ENCODE peak calls at places on chromosomes 16 and 17, in seven cellular contexts. L is prostate gland, T is tibial artery, V is brain microvascular endothelial cell, A is neural progenitor cell, S is IMR-90, U is heart left ventricle. C is an unnamed sample.

GRCh38 chr16:74455619-74456289 is 34.5 kb upstream of the CLEC18B start:
- DNase-seq in S (peak), A (no peak), V (peak), T (no peak), U (no peak), L (no peak), C (no peak)

GRCh38 chr17:18141210-18141803 is 32.8 kb downstream of the MYO15A start:
- DNase-seq in U (no peak), T (no peak), S (peak), V (peak), L (peak), A (peak), C (peak)

GRCh38 chr16:72905581-72905980 is 142.3 kb downstream of the ZFHX3 start:
- DNase-seq in U (no peak), L (no peak), T (no peak), S (peak), A (no peak), V (peak), C (no peak)

GRCh38 chr16:56330476-56330875 is 94.9 kb downstream of the AMFR start:
- DNase-seq in V (no peak), A (no peak), U (no peak), L (no peak), T (no peak), S (no peak), C (no peak)

GRCh38 chr17:78338860-78339259 is 21.0 kb downstream of the SOCS3 start:
- DNase-seq in L (no peak), T (no peak), S (no peak), V (no peak), A (no peak), U (no peak), C (no peak)

GRCh38 chr16:733382-734207 is 6.7 kb downstream of the HAGHL start:
- DNase-seq in L (no peak), A (peak), U (no peak), S (no peak), T (peak), V (no peak), C (no peak)

GRCh38 chr16:668519-669171 is 713 bp downstream of the RHOT2 start:
- DNase-seq in V (no peak), S (no peak), A (peak), T (no peak), L (no peak), U (no peak), C (no peak)

GRCh38 chr17:15944720-15945492 is at the start of gene ADORA2B:
- DNase-seq in S (peak), T (no peak), V (peak), U (peak), L (peak), A (peak), C (no peak)

GRCh38 chr17:73402466-73402865 is 90.7 kb upstream of the CDC42EP4 start:
- DNase-seq in T (no peak), U (no peak), A (no peak), S (no peak), L (no peak), V (no peak), C (no peak)

GRCh38 chr16:2194852-2195315 is 1.5 kb downstream of the CASKIN1 start:
- DNase-seq in S (peak), T (no peak), U (no peak), V (peak), A (peak), L (peak), C (no peak)

GRCh38 chr17:28807925-28808641 is 34.5 kb downstream of the FAM222B start:
- DNase-seq in L (peak), V (peak), T (no peak), U (no peak), S (peak), A (no peak), C (peak)

GRCh38 chr17:1239210-1239609 is 31.0 kb upstream of the BHLHA9 start:
- DNase-seq in S (peak), L (no peak), A (no peak), T (no peak), V (peak), U (no peak), C (no peak)

GRCh38 chr17:79020631-79021301 is 3.2 kb upstream of the C1QTNF1 start:
- DNase-seq in S (no peak), V (no peak), L (no peak), A (no peak), U (no peak), T (peak), C (no peak)

GRCh38 chr17:71631483-71631882 is 489.3 kb upstream of the SOX9 start:
- DNase-seq in A (no peak), U (no peak), L (no peak), S (peak), T (no peak), V (no peak), C (no peak)

GRCh38 chr17:41792835-41793748 is 6.6 kb upstream of the JUP start:
- DNase-seq in U (peak), V (peak), T (no peak), S (peak), A (peak), L (peak), C (no peak)

GRCh38 chr16:10740845-10741208 is 2.8 kb upstream of the NUBP1 start:
- DNase-seq in S (no peak), L (no peak), V (no peak), A (no peak), U (no peak), T (no peak), C (no peak)

GRCh38 chr16:1878256-1878655 is 6.3 kb upstream of the MEIOB start:
- DNase-seq in L (no peak), T (no peak), U (no peak), V (no peak), A (no peak), S (no peak), C (no peak)

GRCh38 chr17:2018716-2019490 is 6.2 kb downstream of the RTN4RL1 start:
- DNase-seq in U (no peak), S (no peak), V (no peak), A (no peak), T (no peak), L (peak), C (no peak)

GRCh38 chr17:4389079-4389478 is 22.6 kb upstream of the UBE2G1 start:
- DNase-seq in L (peak), A (no peak), V (no peak), U (no peak), T (no peak), S (no peak), C (no peak)

GRCh38 chr16:53142823-53143568 is 88.2 kb downstream of the CHD9 start:
- DNase-seq in S (peak), V (no peak), U (no peak), A (no peak), L (no peak), T (no peak), C (no peak)

GRCh38 chr17:10205549-10206185 is 7.3 kb upstream of the GAS7 start:
- DNase-seq in S (no peak), V (no peak), A (no peak), L (no peak), U (no peak), T (no peak), C (no peak)

GRCh38 chr16:53509906-53510703 is 7.1 kb upstream of the AKTIP start:
- DNase-seq in S (peak), L (peak), T (peak), A (peak), V (peak), U (peak), C (peak)

GRCh38 chr16:15811778-15812750 is 44.8 kb downstream of the MYH11 start:
- DNase-seq in U (no peak), L (peak), T (peak), S (peak), A (peak), V (peak), C (no peak)

GRCh38 chr17:76125922-76126321 is 15.1 kb downstream of the FOXJ1 start:
- DNase-seq in U (no peak), T (no peak), V (no peak), A (no peak), L (no peak), S (no peak), C (no peak)

GRCh38 chr17:70804161-70804560 is 634.8 kb downstream of the KCNJ2 start:
- DNase-seq in T (no peak), U (no peak), S (peak), L (no peak), V (no peak), A (no peak), C (no peak)

GRCh38 chr17:67283727-67284516 is 38.9 kb upstream of the HELZ start:
- DNase-seq in A (no peak), S (no peak), L (no peak), T (no peak), V (no peak), U (no peak), C (no peak)

GRCh38 chr16:12340151-12340733 is 363.7 kb downstream of the SNX29 start:
- DNase-seq in A (peak), T (peak), V (peak), U (no peak), S (peak), L (peak), C (no peak)

GRCh38 chr17:44137891-44138709 is 3.6 kb upstream of the HROB start:
- DNase-seq in S (peak), U (peak), V (peak), T (peak), A (peak), L (peak), C (peak)

GRCh38 chr17:76410328-76410965 is 26.0 kb downstream of the SPHK1 start:
- DNase-seq in U (no peak), S (no peak), A (no peak), T (peak), L (no peak), V (no peak), C (no peak)

GRCh38 chr17:38743556-38744171 is 4.5 kb downstream of the PCGF2 start:
- DNase-seq in L (no peak), U (no peak), V (no peak), T (no peak), S (no peak), A (no peak), C (no peak)

GRCh38 chr16:2752850-2753522 is 548 bp downstream of the SRRM2 start:
- DNase-seq in A (peak), L (peak), S (peak), V (peak), T (peak), U (peak), C (peak)

GRCh38 chr16:81551821-81552304 is 107.3 kb downstream of the CMIP start:
- DNase-seq in S (peak), V (peak), U (peak), T (no peak), A (no peak), L (no peak), C (no peak)

GRCh38 chr17:50103941-50104340 is 8.8 kb downstream of the PDK2 start:
- DNase-seq in L (no peak), V (no peak), A (no peak), U (no peak), S (no peak), T (no peak), C (no peak)

DNA sequence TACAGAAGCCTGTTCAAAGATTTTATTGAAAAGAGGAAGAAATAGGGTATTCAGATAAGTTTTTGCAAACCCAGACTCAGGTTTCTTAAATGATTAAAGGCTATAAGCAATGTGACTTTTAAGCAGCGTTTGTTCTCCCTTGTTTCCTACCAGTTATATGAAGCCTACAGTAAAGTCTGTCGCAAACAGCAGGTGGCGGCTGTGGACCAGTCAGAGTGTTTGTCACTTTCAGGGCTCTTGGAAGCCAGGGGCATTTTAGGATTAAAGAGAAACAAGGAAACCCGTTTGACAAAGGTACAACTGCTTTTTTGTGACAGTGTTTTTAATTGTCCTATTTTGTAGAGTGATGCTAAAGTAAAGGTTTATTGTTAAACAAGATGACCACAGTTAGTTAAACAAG is 7.7 kb upstream of the RARA start:
- DNase-seq in U (no peak), A (no peak), T (no peak), S (no peak), L (peak), V (no peak), C (no peak)
- TF ChIP-seq CTCF in U (no peak), A (peak), T (no peak), S (peak), L (no peak), V (peak), C (no peak)

DNA sequence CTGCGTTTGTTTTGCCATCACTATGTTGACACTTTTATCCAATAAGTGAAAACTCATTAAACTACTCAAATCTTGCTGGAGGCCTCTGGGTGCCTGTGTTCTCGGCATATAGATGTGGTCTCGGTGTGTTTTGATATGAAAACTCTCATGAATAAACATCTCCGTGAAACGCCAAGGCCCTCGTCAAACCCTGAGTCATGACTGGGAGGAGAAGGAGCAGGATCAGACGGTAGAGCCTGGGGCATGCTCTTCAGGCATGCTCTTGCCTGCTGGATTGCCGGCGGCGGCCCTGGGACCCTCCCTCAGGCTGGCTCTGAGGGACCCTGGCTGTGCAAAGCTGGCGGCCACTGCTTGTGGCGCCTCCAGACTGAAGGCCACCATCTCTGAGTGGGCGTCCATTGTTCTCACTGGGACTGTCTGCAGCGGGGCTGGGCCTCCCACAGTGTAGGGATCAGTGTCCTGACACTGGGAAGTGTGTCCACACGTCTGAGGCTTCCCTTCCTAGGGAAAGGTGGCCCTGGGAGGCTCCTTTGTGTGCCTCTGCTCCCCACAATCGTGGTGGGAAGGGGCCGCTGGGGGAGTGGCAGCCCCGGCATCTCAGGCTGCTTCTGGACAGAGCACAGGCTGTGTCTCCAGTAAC is 1.7 kb upstream of the NPB start:
- DNase-seq in T (no peak), L (no peak), A (no peak), V (peak), U (no peak), S (no peak), C (no peak)
- H3K27ac ChIP-seq in T (no peak), L (no peak), A (no peak), V (no peak), U (no peak), S (no peak), C (no peak)

GRCh38 chr17:7550359-7550758 is 1.5 kb downstream of the TNFSF12 start:
- DNase-seq in L (no peak), U (no peak), A (no peak), S (no peak), T (no peak), V (no peak), C (no peak)
- H3K4me3 ChIP-seq in L (no peak), U (no peak), A (no peak), S (no peak), T (no peak), V (no peak), C (no peak)

GRCh38 chr16:58011652-58012051 is 10.4 kb downstream of the USB1 start:
- DNase-seq in T (no peak), S (peak), L (no peak), U (peak), V (peak), A (no peak), C (no peak)
- TF ChIP-seq CTCF in T (no peak), S (no peak), L (no peak), U (no peak), V (peak), A (no peak), C (no peak)

DNA sequence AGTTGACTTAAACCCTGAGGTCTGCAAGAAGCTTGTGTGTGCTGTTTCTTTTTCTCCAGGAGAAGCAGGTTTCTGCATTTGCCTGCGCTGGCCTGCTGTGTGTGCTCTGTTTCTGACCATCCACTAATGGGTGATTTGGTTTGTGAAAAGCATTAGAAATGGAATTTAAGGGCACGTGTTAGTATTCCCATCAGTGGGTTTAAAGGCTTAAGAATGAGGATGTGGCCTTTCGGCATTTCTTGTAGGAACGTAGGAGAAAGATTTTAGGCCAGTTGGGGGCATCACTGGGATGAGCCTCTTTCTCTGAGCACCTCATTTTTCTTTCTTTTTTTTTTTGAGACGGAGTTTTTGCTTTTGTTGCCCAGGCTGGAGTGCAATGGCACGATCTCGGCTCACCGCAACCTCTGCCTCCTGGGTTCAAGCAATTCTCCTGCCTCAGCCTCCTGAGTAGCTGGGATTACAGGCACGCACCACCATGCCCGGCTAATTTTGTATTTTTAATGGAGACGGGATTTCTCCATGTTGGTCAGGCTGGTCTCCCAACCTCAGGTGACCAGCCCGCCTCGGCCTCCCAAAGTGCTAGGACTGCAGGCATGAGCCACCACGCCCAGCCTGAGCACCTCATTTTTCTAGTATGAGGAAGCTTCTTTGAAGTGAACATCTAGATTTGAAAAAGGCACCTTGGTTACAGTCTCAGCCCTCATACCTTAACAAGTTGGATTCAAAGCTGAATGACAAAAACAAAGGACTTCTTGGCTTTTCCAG is 110.3 kb downstream of the BANP start:
- DNase-seq in U (no peak), T (no peak), S (no peak), V (no peak), A (peak), L (no peak), C (no peak)
- H3K27ac ChIP-seq in U (no peak), T (no peak), S (peak), V (no peak), A (no peak), L (no peak), C (no peak)

DNA sequence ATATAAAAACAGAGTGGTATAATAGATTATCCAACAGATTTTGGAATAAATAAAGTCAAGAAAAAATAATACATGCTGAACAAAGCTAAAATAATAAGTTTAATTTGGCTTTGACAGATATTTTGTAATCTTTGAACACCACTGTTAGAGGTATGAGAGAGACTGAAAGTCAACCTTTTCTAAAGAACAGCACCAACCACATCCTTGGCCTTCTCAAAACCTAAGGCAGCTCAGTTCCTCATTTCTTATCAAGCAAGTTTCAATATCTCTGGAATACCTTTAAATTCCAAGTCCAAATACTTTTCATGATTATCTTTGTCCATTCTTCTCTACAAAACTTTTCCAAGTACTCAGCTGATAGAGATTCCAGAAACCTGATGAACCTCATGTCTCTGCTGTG is 1603.8 kb downstream of the CDH8 start:
- DNase-seq in L (no peak), U (no peak), T (no peak), S (no peak), V (no peak), A (no peak), C (no peak)
- H3K4me3 ChIP-seq in L (no peak), U (no peak), T (no peak), S (no peak), V (no peak), A (no peak), C (no peak)

GRCh38 chr16:77170805-77171204 is 20.2 kb upstream of the MON1B start:
- DNase-seq in S (no peak), U (no peak), A (no peak), V (no peak), T (no peak), L (no peak), C (no peak)

GRCh38 chr16:77171750-77172635 is 19.0 kb upstream of the MON1B start:
- DNase-seq in U (no peak), T (no peak), A (peak), V (peak), S (peak), L (peak), C (peak)

GRCh38 chr16:77172964-77173363 is 18.0 kb upstream of the MON1B start:
- DNase-seq in T (no peak), U (no peak), A (no peak), V (no peak), L (no peak), S (no peak), C (no peak)

DNA sequence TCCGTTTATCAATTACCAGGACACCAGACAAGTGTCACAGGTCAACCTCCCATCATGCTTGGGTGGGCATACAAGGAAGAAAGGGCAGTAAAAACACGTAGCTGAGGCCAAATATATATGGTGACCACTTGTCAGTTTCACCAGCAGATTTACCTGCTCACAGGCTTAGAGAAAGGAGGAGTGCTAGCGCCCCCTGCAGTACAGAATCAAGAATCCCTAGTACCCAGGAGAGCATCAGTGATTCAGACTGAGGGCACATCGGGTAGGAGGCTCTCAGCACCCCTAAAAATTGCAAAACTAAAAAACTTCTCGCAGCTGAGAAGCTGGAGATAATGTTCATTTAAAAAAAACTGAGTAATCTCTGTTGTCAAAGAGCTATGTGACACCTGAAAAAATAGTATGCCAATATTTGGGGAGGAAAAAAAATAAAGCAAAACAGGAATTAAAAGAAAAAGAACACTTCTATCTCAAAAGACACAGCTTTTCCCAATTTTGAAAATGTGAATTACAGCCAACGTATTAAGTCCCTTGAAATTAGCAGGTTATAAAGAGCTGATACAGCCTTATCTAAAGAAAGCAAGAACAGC is 21.2 kb upstream of the MON1B start:
- DNase-seq in L (no peak), T (no peak), U (no peak), V (peak), A (peak), S (peak), C (no peak)
- TF ChIP-seq CTCF in L (no peak), T (no peak), U (peak), V (peak), A (peak), S (peak), C (no peak)

DNA sequence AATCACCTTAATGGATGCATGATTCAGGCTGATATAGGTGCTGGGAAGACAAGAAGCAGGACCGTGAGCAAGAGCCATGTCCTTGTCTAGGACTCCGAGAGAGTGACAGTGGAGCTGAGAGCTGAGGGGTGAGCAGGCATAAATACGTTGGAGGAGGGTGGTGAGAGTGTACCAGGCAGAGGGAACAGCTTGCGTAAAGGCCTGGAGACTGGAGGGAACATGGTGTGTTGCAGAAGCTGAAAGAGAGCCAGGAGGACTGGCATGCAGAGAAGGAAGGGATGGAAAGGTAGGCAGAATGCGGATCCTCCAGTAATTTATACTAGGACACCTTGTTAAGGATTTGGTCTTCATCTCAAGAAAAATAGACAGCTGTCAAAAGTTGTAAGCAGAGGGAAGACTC is 653.2 kb downstream of the HS3ST4 start:
- DNase-seq in A (no peak), U (no peak), T (no peak), V (no peak), S (no peak), L (no peak), C (no peak)
- H3K27ac ChIP-seq in A (no peak), U (no peak), T (no peak), V (no peak), S (no peak), L (no peak), C (no peak)